ENCODE peak calls at places on chromosomes 7 and 10, in four cellular contexts. B is cardiac muscle cell, I is fibroblast of the aortic adventitia, K is choroid plexus epithelial cell. H is an unnamed sample.

GRCh38 chr7:138324905-138325304 is 135.2 kb upstream of the TRIM24 start:
- DNase-seq in B (no peak), I (no peak), K (no peak), H (no peak)

GRCh38 chr7:68107968-68108367 is 1111.3 kb downstream of the TYW1 start:
- DNase-seq in I (no peak), K (no peak), B (peak; percentile 2), H (no peak)

GRCh38 chr7:28354601-28355062 is 57.7 kb upstream of the CREB5 start:
- DNase-seq in B (peak; percentile 80), I (peak; percentile 95), K (peak; percentile 69), H (peak; percentile 85)

GRCh38 chr10:99647601-99648151 is 11.6 kb upstream of the ENTPD7 start:
- DNase-seq in I (no peak), B (no peak), K (no peak), H (no peak)

GRCh38 chr7:47580175-47580701 is 1.7 kb downstream of the TNS3 start:
- DNase-seq in B (peak; percentile 41), I (peak; percentile 38), K (peak; percentile 74), H (peak; percentile 50)

GRCh38 chr10:34024708-34025425 is 690.4 kb upstream of the NRP1 start:
- DNase-seq in B (peak; percentile 29), K (peak; percentile 50), I (no peak), H (peak; percentile 33)

GRCh38 chr7:69677905-69678793 is 79.9 kb downstream of the AUTS2 start:
- DNase-seq in B (no peak), I (no peak), K (no peak), H (no peak)

GRCh38 chr10:107747851-107748250 is 583.3 kb upstream of the SORCS1 start:
- DNase-seq in B (no peak), K (no peak), I (no peak), H (no peak)

GRCh38 chr10:51113007-51113406 is 38.7 kb downstream of the PRKG1 start:
- DNase-seq in B (no peak), I (no peak), K (no peak), H (no peak)

GRCh38 chr10:51108404-51108803 is 34.1 kb downstream of the PRKG1 start:
- DNase-seq in K (no peak), I (no peak), B (no peak), H (no peak)

DNA sequence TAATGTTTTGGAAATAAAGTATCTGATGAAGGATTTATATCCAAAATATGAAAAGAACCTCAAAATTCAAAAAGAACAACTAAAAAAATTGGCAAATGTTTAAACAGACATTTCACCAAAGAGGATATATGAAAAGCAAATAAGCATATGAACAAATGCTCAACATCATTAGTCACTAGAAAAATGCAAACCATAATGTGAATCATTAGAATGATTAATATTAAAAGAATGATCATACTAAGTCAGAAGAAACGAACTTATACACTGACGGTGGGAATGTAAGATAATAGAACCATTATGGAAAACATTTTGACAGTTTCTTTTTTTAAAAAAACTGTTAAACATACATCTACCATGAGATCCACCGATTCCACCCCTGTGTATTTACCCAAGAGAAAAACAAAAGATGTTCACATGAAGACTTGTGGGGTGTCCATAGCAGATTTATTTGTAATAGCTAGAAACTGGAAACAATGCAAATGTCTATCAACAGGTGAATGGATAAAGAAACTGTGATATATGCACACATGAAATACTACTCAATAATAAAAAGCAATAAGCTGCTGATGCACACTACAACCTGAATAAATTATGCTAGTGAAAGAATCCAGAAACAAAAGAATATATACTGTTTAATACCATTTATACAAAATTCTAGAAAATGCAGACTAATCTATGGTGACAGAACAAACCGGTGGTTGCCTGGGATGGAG is 35.7 kb downstream of the PRKG1 start:
- DNase-seq in B (peak; percentile 56), I (peak; percentile 70), K (peak; percentile 52), H (peak; percentile 52)
- H3K4me3 ChIP-seq in B (no peak overlapping the region), I (no peak overlapping the region), K (no peak overlapping the region), H (no peak overlapping the region)

DNA sequence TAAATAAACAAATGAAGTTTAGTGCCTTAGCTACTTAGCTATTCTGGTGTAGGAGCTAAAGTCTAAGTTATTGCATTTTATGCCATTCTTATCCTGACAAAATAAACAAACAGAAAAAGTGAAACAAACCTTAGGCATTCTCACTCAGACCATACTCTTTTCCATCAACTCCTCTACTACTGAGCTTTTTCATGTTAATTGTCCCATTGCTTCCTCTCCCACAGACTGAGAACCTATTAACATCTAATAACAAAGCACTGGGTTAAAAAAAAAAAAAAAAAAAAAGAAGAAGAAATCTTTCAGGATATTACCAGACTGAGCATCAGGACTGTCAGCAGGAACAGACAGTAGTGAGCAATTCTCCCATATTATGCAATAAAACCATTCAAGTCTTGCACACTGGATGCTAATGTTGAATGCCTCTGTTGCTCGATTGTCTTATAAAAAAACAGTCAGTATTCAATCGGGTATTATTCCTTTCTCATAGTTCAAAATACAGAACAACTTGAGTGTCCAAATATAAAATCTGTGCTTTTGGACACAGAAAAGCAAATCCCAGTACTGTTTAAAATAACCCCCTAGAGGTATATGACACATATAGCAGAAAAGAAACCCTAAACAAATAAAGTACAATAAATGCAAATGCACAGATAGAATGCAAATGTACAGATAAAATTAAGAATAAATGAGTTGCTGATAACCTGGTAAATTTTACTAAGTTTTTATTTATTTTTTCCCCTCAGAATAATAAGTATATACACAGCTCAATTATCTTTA is 531.4 kb upstream of the LRRTM3 start:
- DNase-seq in K (no peak), I (no peak), B (no peak), H (no peak)
- TF ChIP-seq CTCF in K (no peak), I (no peak), B (no peak), H (no peak)

DNA sequence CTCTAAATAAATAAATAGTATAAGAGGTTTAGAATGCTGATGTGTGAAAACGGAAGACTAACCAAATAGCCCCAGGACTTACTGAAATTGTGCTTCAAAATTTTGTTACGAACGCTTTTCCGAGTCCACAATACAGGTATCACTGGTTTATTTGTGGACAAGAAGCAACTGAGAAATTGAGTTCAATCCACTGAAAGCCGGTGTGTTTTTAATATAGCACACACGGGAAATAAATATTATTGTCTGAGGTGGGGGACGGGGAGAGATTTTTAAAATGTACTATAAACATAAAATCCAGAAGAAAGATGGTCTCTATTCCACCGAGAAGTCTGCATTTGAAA is 598 bp downstream of the SLC16A12 start:
- DNase-seq in B (no peak), I (no peak), K (no peak), H (no peak)
- H3K4me3 ChIP-seq in B (peak overlapping the region; percentile 48), I (peak overlapping the region; percentile 62), K (peak overlapping the region; percentile 85), H (peak overlapping the region; percentile 47)

DNA sequence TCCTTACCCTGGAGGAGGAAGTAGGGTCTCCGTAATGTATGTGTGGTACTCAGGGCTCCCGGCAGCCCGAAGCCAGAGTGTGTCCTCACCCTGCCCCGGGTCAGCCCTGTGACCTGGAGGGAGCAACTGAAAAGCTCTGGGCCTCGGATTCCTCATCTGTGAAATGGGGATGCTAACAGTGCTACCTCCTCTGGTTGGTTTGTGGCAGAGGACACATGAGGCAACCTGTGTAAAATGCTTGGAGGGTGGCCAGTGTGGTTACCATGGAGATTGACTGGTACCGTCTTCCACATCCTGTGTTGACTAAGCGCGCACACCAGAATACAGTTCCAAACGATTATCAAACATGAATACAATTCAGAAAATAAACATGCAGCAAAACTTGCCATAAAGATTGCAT is 163.8 kb upstream of the KLF6 start:
- DNase-seq in B (peak; percentile 77), I (no peak), K (peak; percentile 88), H (peak; percentile 82)
- TF ChIP-seq CTCF in B (no peak), I (no peak), K (no peak), H (no peak)

DNA sequence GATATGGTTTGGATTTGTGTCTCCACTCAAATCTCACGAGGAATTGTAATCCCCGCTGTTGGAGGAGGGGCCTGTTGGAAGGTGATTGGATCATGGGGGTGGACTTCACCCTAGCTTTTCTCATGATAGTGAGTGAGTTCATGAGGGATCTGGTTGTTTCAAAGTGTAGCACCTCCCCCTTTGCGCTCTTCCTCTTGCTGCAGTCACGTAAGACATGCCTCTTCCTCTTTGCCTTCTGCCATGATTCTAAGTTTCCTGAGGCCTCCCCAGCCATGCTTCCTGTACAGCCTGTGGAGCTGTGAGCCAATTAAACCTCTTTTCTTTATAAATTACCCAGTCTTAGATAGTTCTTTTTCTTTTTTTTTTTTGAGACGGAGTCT is 17.1 kb downstream of the CDNF start:
- DNase-seq in B (no peak), K (no peak), I (no peak), H (no peak)
- H3K4me3 ChIP-seq in B (no peak overlapping the region), K (no peak overlapping the region), I (no peak overlapping the region), H (no peak overlapping the region)